ENCODE peak calls at places on chromosomes 6 and 20, in nine cellular contexts. One of them, this sample, is unnamed.

GRCh38 chr6:24926192-24926591 is 9.6 kb downstream of the RIPOR2 start:
- DNase-seq in astrocyte: no peak
- DNase-seq in HCT116: no peak
- DNase-seq in endothelial cell of umbilical vein: no peak
- DNase-seq in PC-3: peak
- DNase-seq in keratinocyte: no peak
- DNase-seq in neural progenitor cell: no peak
- DNase-seq in PC-9: no peak
- DNase-seq in fibroblast of lung: no peak
- DNase-seq in this sample: no peak

GRCh38 chr20:59823030-59823423 is 110.4 kb downstream of the SYCP2 start:
- DNase-seq in astrocyte: no peak
- DNase-seq in HCT116: no peak
- DNase-seq in endothelial cell of umbilical vein: no peak
- DNase-seq in PC-3: no peak
- DNase-seq in keratinocyte: no peak
- DNase-seq in neural progenitor cell: no peak
- DNase-seq in PC-9: no peak
- DNase-seq in fibroblast of lung: no peak
- DNase-seq in this sample: no peak

GRCh38 chr6:41939091-41939847 is 2.3 kb downstream of the CCND3 start:
- DNase-seq in astrocyte: peak
- DNase-seq in HCT116: no peak
- DNase-seq in endothelial cell of umbilical vein: no peak
- DNase-seq in PC-3: peak
- DNase-seq in keratinocyte: no peak
- DNase-seq in neural progenitor cell: peak
- DNase-seq in PC-9: no peak
- DNase-seq in fibroblast of lung: peak
- DNase-seq in this sample: no peak

GRCh38 chr6:52454556-52454955 is 34.4 kb downstream of the EFHC1 start:
- DNase-seq in astrocyte: peak
- DNase-seq in HCT116: peak
- DNase-seq in endothelial cell of umbilical vein: peak
- DNase-seq in PC-3: peak
- DNase-seq in keratinocyte: peak
- DNase-seq in neural progenitor cell: no peak
- DNase-seq in PC-9: peak
- DNase-seq in fibroblast of lung: peak
- DNase-seq in this sample: no peak

GRCh38 chr6:161001421-161001820 is 9.9 kb downstream of the MAP3K4 start:
- DNase-seq in astrocyte: no peak
- DNase-seq in HCT116: no peak
- DNase-seq in endothelial cell of umbilical vein: no peak
- DNase-seq in PC-3: no peak
- DNase-seq in keratinocyte: no peak
- DNase-seq in neural progenitor cell: no peak
- DNase-seq in PC-9: no peak
- DNase-seq in fibroblast of lung: no peak
- DNase-seq in this sample: peak

GRCh38 chr6:118705799-118706481 is 54.5 kb upstream of the CEP85L start:
- DNase-seq in astrocyte: peak
- DNase-seq in HCT116: no peak
- DNase-seq in endothelial cell of umbilical vein: peak
- DNase-seq in PC-3: no peak
- DNase-seq in keratinocyte: no peak
- DNase-seq in neural progenitor cell: peak
- DNase-seq in PC-9: peak
- DNase-seq in fibroblast of lung: peak
- DNase-seq in this sample: peak

GRCh38 chr6:41723178-41723935 is 12.1 kb downstream of the TFEB start:
- DNase-seq in astrocyte: peak
- DNase-seq in HCT116: no peak
- DNase-seq in endothelial cell of umbilical vein: no peak
- DNase-seq in PC-3: peak
- DNase-seq in keratinocyte: no peak
- DNase-seq in neural progenitor cell: no peak
- DNase-seq in PC-9: peak
- DNase-seq in fibroblast of lung: peak
- DNase-seq in this sample: peak

GRCh38 chr6:127483399-127484055 is 24.3 kb upstream of the KIAA0408 start:
- DNase-seq in astrocyte: no peak
- DNase-seq in HCT116: no peak
- DNase-seq in endothelial cell of umbilical vein: no peak
- DNase-seq in PC-3: no peak
- DNase-seq in keratinocyte: no peak
- DNase-seq in neural progenitor cell: peak
- DNase-seq in PC-9: no peak
- DNase-seq in fibroblast of lung: no peak
- DNase-seq in this sample: peak

GRCh38 chr20:57583289-57584257 is 22.7 kb downstream of the PCK1 start:
- DNase-seq in astrocyte: no peak
- DNase-seq in HCT116: no peak
- DNase-seq in endothelial cell of umbilical vein: no peak
- DNase-seq in PC-3: no peak
- DNase-seq in keratinocyte: no peak
- DNase-seq in neural progenitor cell: no peak
- DNase-seq in PC-9: no peak
- DNase-seq in fibroblast of lung: no peak
- DNase-seq in this sample: no peak

GRCh38 chr6:75202676-75203131 is 3.1 kb downstream of the COL12A1 start:
- DNase-seq in astrocyte: peak
- DNase-seq in HCT116: no peak
- DNase-seq in endothelial cell of umbilical vein: no peak
- DNase-seq in PC-3: no peak
- DNase-seq in keratinocyte: no peak
- DNase-seq in neural progenitor cell: peak
- DNase-seq in PC-9: no peak
- DNase-seq in fibroblast of lung: peak
- DNase-seq in this sample: no peak

GRCh38 chr6:99614430-99615161 is 8.0 kb downstream of the PRDM13 start:
- DNase-seq in astrocyte: no peak
- DNase-seq in HCT116: no peak
- DNase-seq in endothelial cell of umbilical vein: no peak
- DNase-seq in PC-3: no peak
- DNase-seq in keratinocyte: no peak
- DNase-seq in neural progenitor cell: peak
- DNase-seq in PC-9: no peak
- DNase-seq in fibroblast of lung: no peak
- DNase-seq in this sample: peak
- TF ChIP-seq EZH2 in astrocyte: peak
- TF ChIP-seq EZH2 in HCT116: no peak
- TF ChIP-seq EZH2 in endothelial cell of umbilical vein: peak
- TF ChIP-seq EZH2 in PC-3: no peak
- TF ChIP-seq EZH2 in keratinocyte: peak
- TF ChIP-seq EZH2 in neural progenitor cell: peak
- TF ChIP-seq EZH2 in PC-9: no peak
- TF ChIP-seq EZH2 in fibroblast of lung: peak
- TF ChIP-seq EZH2 in this sample: peak

GRCh38 chr6:16623733-16624132 is 137.5 kb downstream of the ATXN1 start:
- DNase-seq in astrocyte: no peak
- DNase-seq in HCT116: no peak
- DNase-seq in endothelial cell of umbilical vein: no peak
- DNase-seq in PC-3: peak
- DNase-seq in keratinocyte: no peak
- DNase-seq in neural progenitor cell: no peak
- DNase-seq in PC-9: no peak
- DNase-seq in fibroblast of lung: peak
- DNase-seq in this sample: no peak

GRCh38 chr6:16619777-16620176 is 141.5 kb downstream of the ATXN1 start:
- DNase-seq in astrocyte: no peak
- DNase-seq in HCT116: no peak
- DNase-seq in endothelial cell of umbilical vein: no peak
- DNase-seq in PC-3: no peak
- DNase-seq in keratinocyte: no peak
- DNase-seq in neural progenitor cell: no peak
- DNase-seq in PC-9: no peak
- DNase-seq in fibroblast of lung: no peak
- DNase-seq in this sample: no peak

GRCh38 chr6:16621002-16621401 is 140.3 kb downstream of the ATXN1 start:
- DNase-seq in astrocyte: no peak
- DNase-seq in HCT116: no peak
- DNase-seq in endothelial cell of umbilical vein: no peak
- DNase-seq in PC-3: no peak
- DNase-seq in keratinocyte: no peak
- DNase-seq in neural progenitor cell: no peak
- DNase-seq in PC-9: no peak
- DNase-seq in fibroblast of lung: no peak
- DNase-seq in this sample: no peak

GRCh38 chr6:16623029-16623653 is 138.1 kb downstream of the ATXN1 start:
- DNase-seq in astrocyte: peak
- DNase-seq in HCT116: no peak
- DNase-seq in endothelial cell of umbilical vein: peak
- DNase-seq in PC-3: no peak
- DNase-seq in keratinocyte: no peak
- DNase-seq in neural progenitor cell: no peak
- DNase-seq in PC-9: no peak
- DNase-seq in fibroblast of lung: peak
- DNase-seq in this sample: no peak

DNA sequence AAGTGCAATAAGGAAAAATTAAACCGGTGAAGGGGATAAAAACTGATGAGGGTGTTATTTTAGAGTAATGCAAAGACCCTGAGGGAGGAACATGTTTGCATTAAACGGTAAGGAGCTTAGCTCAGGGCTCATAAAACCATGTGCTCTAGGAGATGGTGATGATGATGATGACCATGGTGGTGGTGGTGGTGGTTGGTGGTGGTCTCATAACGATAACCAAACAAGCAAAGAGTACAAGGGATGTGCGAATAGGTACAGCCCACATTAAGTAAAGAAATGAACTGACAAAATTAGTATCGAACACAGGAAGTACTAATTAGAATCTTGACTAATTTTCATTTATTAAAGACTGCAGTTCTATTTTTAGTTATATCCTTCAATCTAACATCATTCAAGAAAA is 139.1 kb downstream of the ATXN1 start:
- DNase-seq in astrocyte: no peak
- DNase-seq in HCT116: no peak
- DNase-seq in endothelial cell of umbilical vein: no peak
- DNase-seq in PC-3: no peak
- DNase-seq in keratinocyte: no peak
- DNase-seq in neural progenitor cell: no peak
- DNase-seq in PC-9: no peak
- DNase-seq in fibroblast of lung: no peak
- DNase-seq in this sample: no peak
- TF ChIP-seq EZH2 in astrocyte: no peak
- TF ChIP-seq EZH2 in HCT116: no peak
- TF ChIP-seq EZH2 in endothelial cell of umbilical vein: no peak
- TF ChIP-seq EZH2 in PC-3: no peak
- TF ChIP-seq EZH2 in keratinocyte: no peak
- TF ChIP-seq EZH2 in neural progenitor cell: no peak
- TF ChIP-seq EZH2 in PC-9: no peak
- TF ChIP-seq EZH2 in fibroblast of lung: no peak
- TF ChIP-seq EZH2 in this sample: no peak

GRCh38 chr20:6311841-6312655 is 189.2 kb upstream of the FERMT1 start:
- DNase-seq in astrocyte: no peak
- DNase-seq in HCT116: no peak
- DNase-seq in endothelial cell of umbilical vein: no peak
- DNase-seq in PC-3: peak
- DNase-seq in keratinocyte: peak
- DNase-seq in neural progenitor cell: no peak
- DNase-seq in PC-9: no peak
- DNase-seq in fibroblast of lung: peak
- DNase-seq in this sample: no peak
- TF ChIP-seq EZH2 in astrocyte: no peak
- TF ChIP-seq EZH2 in HCT116: no peak
- TF ChIP-seq EZH2 in endothelial cell of umbilical vein: no peak
- TF ChIP-seq EZH2 in PC-3: no peak
- TF ChIP-seq EZH2 in keratinocyte: no peak
- TF ChIP-seq EZH2 in neural progenitor cell: no peak
- TF ChIP-seq EZH2 in PC-9: no peak
- TF ChIP-seq EZH2 in fibroblast of lung: no peak
- TF ChIP-seq EZH2 in this sample: no peak

GRCh38 chr6:470901-471448 is 79.4 kb downstream of the IRF4 start:
- DNase-seq in astrocyte: no peak
- DNase-seq in HCT116: no peak
- DNase-seq in endothelial cell of umbilical vein: no peak
- DNase-seq in PC-3: no peak
- DNase-seq in keratinocyte: no peak
- DNase-seq in neural progenitor cell: peak
- DNase-seq in PC-9: no peak
- DNase-seq in fibroblast of lung: no peak
- DNase-seq in this sample: no peak

GRCh38 chr6:467111-467510 is 75.6 kb downstream of the IRF4 start:
- DNase-seq in astrocyte: no peak
- DNase-seq in HCT116: no peak
- DNase-seq in endothelial cell of umbilical vein: no peak
- DNase-seq in PC-3: no peak
- DNase-seq in keratinocyte: no peak
- DNase-seq in neural progenitor cell: no peak
- DNase-seq in PC-9: no peak
- DNase-seq in fibroblast of lung: no peak
- DNase-seq in this sample: no peak

GRCh38 chr6:473356-473755 is 81.8 kb downstream of the IRF4 start:
- DNase-seq in astrocyte: no peak
- DNase-seq in HCT116: no peak
- DNase-seq in endothelial cell of umbilical vein: no peak
- DNase-seq in PC-3: no peak
- DNase-seq in keratinocyte: no peak
- DNase-seq in neural progenitor cell: no peak
- DNase-seq in PC-9: no peak
- DNase-seq in fibroblast of lung: no peak
- DNase-seq in this sample: no peak

GRCh38 chr6:467671-468082 is 76.1 kb downstream of the IRF4 start:
- DNase-seq in astrocyte: no peak
- DNase-seq in HCT116: no peak
- DNase-seq in endothelial cell of umbilical vein: no peak
- DNase-seq in PC-3: no peak
- DNase-seq in keratinocyte: no peak
- DNase-seq in neural progenitor cell: no peak
- DNase-seq in PC-9: no peak
- DNase-seq in fibroblast of lung: no peak
- DNase-seq in this sample: no peak

DNA sequence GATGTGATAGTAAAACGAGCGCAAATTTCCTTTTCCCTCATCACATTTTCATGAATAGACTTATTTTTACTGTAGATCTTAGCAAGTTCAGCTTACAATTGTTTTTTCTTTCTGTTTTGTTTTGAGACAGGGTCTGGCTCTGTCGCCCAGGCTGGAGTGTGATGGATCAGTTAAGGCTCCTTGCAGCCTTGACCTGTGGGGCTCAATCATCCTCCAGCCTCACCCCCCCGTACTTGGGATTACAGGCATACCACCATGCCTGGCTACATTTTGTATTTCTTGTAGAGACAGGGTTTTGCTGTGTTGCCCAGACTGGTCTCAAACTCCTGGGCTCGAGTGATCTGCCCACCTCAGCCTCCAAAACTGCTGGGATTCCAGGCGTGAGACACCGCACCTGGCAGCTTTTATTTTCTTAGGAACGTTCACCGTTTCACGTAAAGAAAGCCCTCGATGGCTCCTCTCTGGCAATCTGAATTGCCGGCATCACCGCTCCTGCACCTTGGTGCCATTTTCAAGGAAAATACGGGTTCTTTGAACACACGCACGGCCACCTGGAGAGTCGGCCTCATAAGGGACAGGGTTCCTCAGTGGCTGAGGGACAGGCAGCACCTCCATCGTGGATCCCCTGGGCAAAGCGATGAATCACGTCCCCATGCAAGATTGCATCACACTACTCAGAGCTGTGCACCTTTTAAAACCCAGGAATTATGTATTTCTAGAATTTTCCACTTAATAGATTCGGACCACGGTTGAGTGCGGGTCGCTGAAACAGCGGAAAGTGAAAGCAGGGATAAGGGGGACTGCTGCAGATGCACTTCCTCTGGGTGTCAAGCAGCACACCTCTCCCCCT is 78.7 kb downstream of the IRF4 start:
- DNase-seq in astrocyte: no peak
- DNase-seq in HCT116: no peak
- DNase-seq in endothelial cell of umbilical vein: no peak
- DNase-seq in PC-3: no peak
- DNase-seq in keratinocyte: no peak
- DNase-seq in neural progenitor cell: no peak
- DNase-seq in PC-9: no peak
- DNase-seq in fibroblast of lung: no peak
- DNase-seq in this sample: no peak
- TF ChIP-seq EZH2 in astrocyte: no peak
- TF ChIP-seq EZH2 in HCT116: no peak
- TF ChIP-seq EZH2 in endothelial cell of umbilical vein: no peak
- TF ChIP-seq EZH2 in PC-3: no peak
- TF ChIP-seq EZH2 in keratinocyte: no peak
- TF ChIP-seq EZH2 in neural progenitor cell: no peak
- TF ChIP-seq EZH2 in PC-9: no peak
- TF ChIP-seq EZH2 in fibroblast of lung: no peak
- TF ChIP-seq EZH2 in this sample: no peak

This sample was measured in A673.